ENCODE peak calls at places on chromosomes 12 and 14, in nine cellular contexts. C is HL-60, K is H1, Y is GM12878, R is HCT116, T is stomach, M is endothelial cell of umbilical vein, S is SK-N-SH, P is transverse colon. I is an unnamed sample.

GRCh38 chr14:100875861-100876590 is 27.5 kb downstream of the RTL1 start:
- DNase-seq in C (no peak), K (no peak), Y (no peak), R (no peak), T (no peak), M (no peak), S (no peak), P (no peak), I (no peak)

GRCh38 chr14:35285991-35286564 is 6.1 kb upstream of the PSMA6 start:
- DNase-seq in C (peak), K (no peak), Y (no peak), R (no peak), T (no peak), M (no peak), S (no peak), P (no peak), I (no peak)

GRCh38 chr12:119990382-119990874 is 1.4 kb downstream of the BICDL1 start:
- DNase-seq in C (peak), K (no peak), Y (no peak), R (no peak), T (no peak), M (no peak), S (no peak), P (no peak), I (no peak)

GRCh38 chr12:49809369-49810158 is 18.6 kb downstream of the NCKAP5L start:
- DNase-seq in C (no peak), K (no peak), Y (no peak), R (no peak), T (no peak), M (no peak), S (no peak), P (no peak), I (no peak)

GRCh38 chr14:55436530-55436929 is 3.9 kb downstream of the TBPL2 start:
- DNase-seq in C (no peak), K (no peak), Y (no peak), R (no peak), T (no peak), M (no peak), S (no peak), P (no peak), I (no peak)

GRCh38 chr12:104480826-104481457 is 24.2 kb downstream of the CHST11 start:
- DNase-seq in C (peak), K (no peak), Y (no peak), R (peak), T (peak), M (peak), S (no peak), P (peak), I (no peak)

GRCh38 chr12:131533139-131533538 is 177.8 kb upstream of the SFSWAP start:
- DNase-seq in C (no peak), K (no peak), Y (no peak), R (no peak), T (no peak), M (no peak), S (no peak), P (no peak), I (no peak)

GRCh38 chr12:22406622-22407021 is 72.1 kb upstream of the ST8SIA1 start:
- DNase-seq in C (peak), K (no peak), Y (no peak), R (no peak), T (no peak), M (no peak), S (no peak), P (no peak), I (no peak)

GRCh38 chr12:91103101-91103500 is 8.2 kb downstream of the LUM start:
- DNase-seq in C (no peak), K (no peak), Y (no peak), R (no peak), T (no peak), M (no peak), S (no peak), P (no peak), I (no peak)

GRCh38 chr12:124395986-124396385 is 101.1 kb downstream of the RFLNA start:
- DNase-seq in C (no peak), K (no peak), Y (no peak), R (no peak), T (no peak), M (no peak), S (no peak), P (peak), I (no peak)

GRCh38 chr14:32074887-32075572 is 2.1 kb upstream of the ARHGAP5 start:
- DNase-seq in C (no peak), K (no peak), Y (no peak), R (no peak), T (no peak), M (no peak), S (no peak), P (no peak), I (no peak)

GRCh38 chr12:3071107-3071506 is 6.1 kb upstream of the TSPAN9 start:
- DNase-seq in C (no peak), K (no peak), Y (no peak), R (no peak), T (no peak), M (no peak), S (no peak), P (no peak), I (peak)

GRCh38 chr14:105646175-105646574 is 119.8 kb downstream of the TMEM121 start:
- DNase-seq in C (no peak), K (no peak), Y (no peak), R (no peak), T (no peak), M (no peak), S (no peak), P (no peak), I (no peak)

GRCh38 chr14:101123639-101124525 is 220.4 kb upstream of the RTL1 start:
- DNase-seq in C (no peak), K (no peak), Y (no peak), R (no peak), T (peak), M (no peak), S (peak), P (no peak), I (peak)

GRCh38 chr12:122590990-122591389 is 63.9 kb downstream of the KNTC1 start:
- DNase-seq in C (no peak), K (no peak), Y (no peak), R (no peak), T (no peak), M (no peak), S (no peak), P (no peak), I (no peak)

GRCh38 chr12:94954029-94954685 is 49.3 kb downstream of the NDUFA12 start:
- DNase-seq in C (no peak), K (no peak), Y (no peak), R (peak), T (no peak), M (peak), S (no peak), P (peak), I (peak)

GRCh38 chr12:65858831-65859230 is 34.5 kb downstream of the HMGA2 start:
- DNase-seq in C (no peak), K (no peak), Y (no peak), R (no peak), T (no peak), M (peak), S (no peak), P (no peak), I (no peak)

GRCh38 chr14:70096866-70097265 is 91.9 kb downstream of the SLC8A3 start:
- DNase-seq in C (no peak), K (no peak), Y (no peak), R (no peak), T (no peak), M (peak), S (peak), P (no peak), I (no peak)

GRCh38 chr12:54394281-54394719 is 9.8 kb upstream of the ZNF385A start:
- DNase-seq in C (peak), K (no peak), Y (no peak), R (peak), T (peak), M (no peak), S (peak), P (peak), I (peak)

GRCh38 chr14:83463500-83464098 is 1929.9 kb upstream of the SEL1L start:
- DNase-seq in C (peak), K (peak), Y (no peak), R (no peak), T (peak), M (peak), S (peak), P (no peak), I (peak)

GRCh38 chr14:68585690-68586089 is 207.2 kb downstream of the ZFP36L1 start:
- DNase-seq in C (no peak), K (no peak), Y (no peak), R (no peak), T (no peak), M (no peak), S (peak), P (no peak), I (no peak)

GRCh38 chr12:128798543-128799341 is 25.0 kb downstream of the SLC15A4 start:
- DNase-seq in C (no peak), K (no peak), Y (no peak), R (no peak), T (no peak), M (peak), S (no peak), P (no peak), I (no peak)

GRCh38 chr12:52151859-52152783 is 39.7 kb downstream of the KRT80 start:
- DNase-seq in C (peak), K (no peak), Y (no peak), R (no peak), T (peak), M (peak), S (peak), P (peak), I (peak)

DNA sequence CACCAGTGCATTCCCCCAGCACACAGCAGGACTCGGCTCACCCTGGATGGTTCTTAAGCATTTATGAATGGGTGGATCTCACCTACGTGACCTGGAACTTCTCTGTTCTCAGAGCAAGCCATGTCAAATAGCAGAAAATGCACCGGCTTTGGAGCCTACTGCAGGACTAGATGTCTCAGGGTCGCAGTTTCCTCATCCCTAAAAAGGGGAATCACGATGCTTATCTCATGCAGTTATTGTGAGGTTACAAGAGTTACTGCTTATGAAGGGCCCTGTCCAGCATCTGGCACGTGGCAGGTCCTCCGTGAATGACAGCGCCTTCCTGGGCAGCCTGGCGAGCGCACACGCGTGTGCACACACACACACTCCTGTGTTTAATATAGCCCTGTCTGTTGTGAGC is 128.5 kb downstream of the ETV6 start:
- DNase-seq in C (peak), K (no peak), Y (no peak), R (no peak), T (no peak), M (no peak), S (no peak), P (no peak), I (no peak)
- TF ChIP-seq POLR2AphosphoS5 in C (peak), K (no peak), Y (no peak), R (no peak), T (no peak), M (no peak), S (no peak), P (no peak), I (no peak)

GRCh38 chr14:59314019-59314608 is 125.6 kb downstream of the DAAM1 start:
- DNase-seq in C (no peak), K (no peak), Y (no peak), R (no peak), T (no peak), M (no peak), S (no peak), P (no peak), I (no peak)
- TF ChIP-seq CTCF in C (no peak), K (no peak), Y (no peak), R (no peak), T (no peak), M (no peak), S (no peak), P (no peak), I (no peak)

DNA sequence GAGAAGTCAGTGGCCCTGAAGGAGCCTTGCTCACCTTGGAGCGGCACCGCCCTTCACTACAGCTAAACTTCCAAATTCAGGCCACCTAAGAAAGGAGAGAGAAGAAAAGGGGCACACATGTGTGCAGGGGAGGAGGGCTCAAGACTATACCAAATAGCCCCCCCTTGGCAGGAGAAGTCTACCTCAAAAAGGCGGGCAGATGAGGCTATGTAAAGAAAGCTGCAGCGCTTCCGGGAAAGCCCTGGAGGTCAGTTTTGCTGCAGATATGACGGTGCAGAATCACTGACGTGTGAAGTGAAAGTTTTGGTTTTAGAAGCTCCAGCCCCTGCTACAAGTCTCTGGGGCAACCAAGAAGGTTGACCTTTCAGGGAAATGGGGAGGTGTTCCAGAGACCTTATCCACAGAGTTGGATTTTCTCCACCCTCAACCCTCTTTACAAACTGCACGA is 48.2 kb upstream of the PNMA1 start:
- DNase-seq in C (no peak), K (no peak), Y (peak), R (no peak), T (no peak), M (no peak), S (no peak), P (peak), I (no peak)
- TF ChIP-seq POLR2AphosphoS5 in C (no peak), K (no peak), Y (no peak), R (no peak), T (no peak), M (no peak), S (no peak), P (no peak), I (no peak)

GRCh38 chr14:98008381-98009113 is 1211.4 kb downstream of the VRK1 start:
- DNase-seq in C (no peak), K (no peak), Y (no peak), R (no peak), T (no peak), M (no peak), S (no peak), P (no peak), I (no peak)

GRCh38 chr14:98010791-98011190 is 1213.6 kb downstream of the VRK1 start:
- DNase-seq in C (no peak), K (no peak), Y (no peak), R (no peak), T (no peak), M (no peak), S (no peak), P (no peak), I (no peak)

DNA sequence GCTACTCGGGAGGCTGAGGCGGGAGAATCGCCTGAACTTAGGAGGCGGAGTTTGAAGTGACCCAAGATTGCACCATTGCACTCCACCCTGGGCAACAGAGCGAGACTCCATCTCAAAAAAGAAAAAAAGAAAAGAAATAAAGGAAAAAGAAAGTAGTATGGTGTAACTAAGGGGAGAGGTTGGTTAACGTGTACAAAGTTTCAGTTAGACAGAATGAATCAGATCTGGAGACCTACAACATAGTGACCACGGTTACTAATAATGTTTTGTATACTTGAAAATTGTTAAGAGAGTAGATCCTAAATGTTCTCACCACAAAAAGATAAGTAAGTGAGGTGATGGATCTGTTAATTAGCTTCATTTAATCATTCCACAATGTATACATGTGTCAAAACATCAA is 1208.8 kb downstream of the VRK1 start:
- DNase-seq in C (no peak), K (no peak), Y (no peak), R (no peak), T (no peak), M (no peak), S (no peak), P (no peak), I (no peak)
- TF ChIP-seq CTCF in C (no peak), K (no peak), Y (no peak), R (no peak), T (no peak), M (no peak), S (no peak), P (no peak), I (no peak)

GRCh38 chr14:64708148-64709004 is 4.2 kb downstream of the PLEKHG3 start:
- DNase-seq in C (peak), K (no peak), Y (no peak), R (no peak), T (no peak), M (no peak), S (no peak), P (no peak), I (no peak)
- TF ChIP-seq POLR2AphosphoS5 in C (no peak), K (peak), Y (no peak), R (no peak), T (no peak), M (no peak), S (no peak), P (no peak), I (no peak)

DNA sequence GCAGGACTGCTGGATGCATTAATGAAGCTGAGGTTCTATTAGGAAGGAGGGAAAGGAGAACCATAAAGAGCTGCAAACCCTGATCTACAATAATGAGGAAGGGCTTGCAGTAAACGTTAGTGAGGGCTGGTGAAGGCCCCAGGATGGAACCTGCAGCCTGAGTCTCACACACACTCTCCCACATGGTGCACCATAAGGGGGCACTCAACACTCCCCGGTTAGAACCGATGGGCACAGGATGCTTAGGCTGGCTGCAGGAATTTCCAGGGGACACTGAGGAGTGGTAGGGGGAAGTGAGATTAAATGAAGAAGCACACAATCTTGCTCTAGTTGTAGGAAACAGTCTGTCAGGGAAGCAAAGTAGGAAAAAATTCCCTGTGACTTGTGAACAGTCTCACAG is 56.1 kb upstream of the FERMT2 start:
- DNase-seq in C (no peak), K (no peak), Y (no peak), R (no peak), T (no peak), M (no peak), S (no peak), P (no peak), I (no peak)
- TF ChIP-seq CTCF in C (no peak), K (peak), Y (no peak), R (peak), T (no peak), M (no peak), S (no peak), P (no peak), I (no peak)